ENCODE peak calls at places on chromosomes 6 and 20, in seven cellular contexts. E is activated T-helper 9 cell treated with anti-CD3 and anti-CD28 coated beads, Interleukin-2, amount 50 U/mL, for 16 hours; P is GM20000; C is Peyer's patch; S is mucosa of descending colon; A is omental fat pad; F is H54. N is an unnamed sample.
A peak's percentile ranks its signal among the peaks of the same experiment; 100 is the strongest.

GRCh38 chr20:46699651-46700359 is 9.6 kb upstream of the SLC2A10 start:
- DNase-seq in E (no peak), P (no peak), C (no peak), S (no peak), A (no peak), F (no peak), N (no peak)

GRCh38 chr6:164063346-164063745 is 648.8 kb downstream of the QKI start:
- DNase-seq in E (no peak), P (no peak), C (no peak), S (no peak), A (no peak), F (no peak), N (no peak)

GRCh38 chr20:56634735-56635422 is 5.8 kb downstream of the TFAP2C start:
- DNase-seq in E (no peak), P (no peak), C (no peak), S (no peak), A (no peak), F (no peak), N (no peak)

GRCh38 chr6:46998436-46999017 is 43.6 kb downstream of the ADGRF1 start:
- DNase-seq in E (no peak), P (no peak), C (no peak), S (no peak), A (no peak), F (no peak), N (no peak)

GRCh38 chr6:30067460-30068139 is 602 bp downstream of the PPP1R11 start:
- DNase-seq in E (no peak), P (peak; percentile 82), C (no peak), S (no peak), A (peak; percentile 62), F (no peak), N (no peak)

GRCh38 chr20:44010162-44010704 is 95.6 kb downstream of the TOX2 start:
- DNase-seq in E (no peak), P (no peak), C (no peak), S (no peak), A (no peak), F (no peak), N (no peak)

GRCh38 chr6:127192911-127193503 is 73.7 kb upstream of the RNF146 start:
- DNase-seq in E (no peak), P (no peak), C (no peak), S (no peak), A (no peak), F (no peak), N (no peak)

GRCh38 chr6:83792846-83793245 is 60.3 kb upstream of the RIPPLY2 start:
- DNase-seq in E (no peak), P (no peak), C (no peak), S (no peak), A (no peak), F (no peak), N (no peak)

GRCh38 chr20:42159794-42160193 is 541.6 kb upstream of the CHD6 start:
- DNase-seq in E (no peak), P (no peak), C (no peak), S (no peak), A (no peak), F (no peak), N (no peak)

GRCh38 chr6:170003027-170003426 is 251.6 kb downstream of the ERMARD start:
- DNase-seq in E (no peak), P (no peak), C (no peak), S (no peak), A (no peak), F (no peak), N (no peak)

GRCh38 chr6:111866857-111867256 is 6.4 kb downstream of the FYN start:
- DNase-seq in E (no peak), P (no peak), C (no peak), S (no peak), A (no peak), F (no peak), N (no peak)

GRCh38 chr6:36224918-36225461 is 28.4 kb downstream of the BRPF3 start:
- DNase-seq in E (no peak), P (no peak), C (no peak), S (no peak), A (no peak), F (no peak), N (no peak)

GRCh38 chr6:45438849-45439406 is 61.2 kb upstream of the SUPT3H start:
- DNase-seq in E (no peak), P (no peak), C (no peak), S (no peak), A (no peak), F (no peak), N (no peak)

GRCh38 chr6:158778005-158778527 is 41.1 kb downstream of the EZR start:
- DNase-seq in E (no peak), P (no peak), C (no peak), S (peak; percentile 54), A (no peak), F (no peak), N (no peak)

GRCh38 chr6:167095888-167096287 is 27.0 kb upstream of the CCR6 start:
- DNase-seq in E (no peak), P (no peak), C (no peak), S (no peak), A (no peak), F (no peak), N (no peak)

GRCh38 chr20:31679357-31680285 is 41.9 kb downstream of the COX4I2 start:
- DNase-seq in E (no peak), P (no peak), C (no peak), S (no peak), A (no peak), F (no peak), N (no peak)

GRCh38 chr6:52876056-52876787 is 33.3 kb downstream of the GSTA3 start:
- DNase-seq in E (no peak), P (no peak), C (no peak), S (no peak), A (no peak), F (no peak), N (no peak)

GRCh38 chr20:24746351-24746685 is 202.8 kb upstream of the CST7 start:
- DNase-seq in E (no peak), P (no peak), C (peak; percentile 80), S (peak; percentile 79), A (no peak), F (peak; percentile 94), N (no peak)

GRCh38 chr6:150334790-150335783 is 33.7 kb upstream of the IYD start:
- DNase-seq in E (no peak), P (peak; percentile 43), C (no peak), S (peak; percentile 79), A (no peak), F (peak; percentile 18), N (no peak)

GRCh38 chr6:147262943-147263342 is 58.7 kb downstream of the STXBP5 start:
- DNase-seq in E (no peak), P (no peak), C (no peak), S (no peak), A (no peak), F (no peak), N (no peak)

GRCh38 chr6:132763269-132763668 is 5.6 kb upstream of the VNN2 start:
- DNase-seq in E (no peak), P (peak; percentile 63), C (no peak), S (peak; percentile 37), A (no peak), F (no peak), N (no peak)

GRCh38 chr6:132199343-132199742 is 201.9 kb downstream of the MOXD1 start:
- DNase-seq in E (no peak), P (no peak), C (no peak), S (no peak), A (no peak), F (no peak), N (no peak)

GRCh38 chr20:14992071-14992654 is 654.8 kb upstream of the FLRT3 start:
- DNase-seq in E (no peak), P (no peak), C (no peak), S (no peak), A (no peak), F (no peak), N (no peak)

GRCh38 chr6:28137458-28138020 is 4.1 kb upstream of the ZKSCAN8 start:
- DNase-seq in E (no peak), P (peak; percentile 50), C (no peak), S (no peak), A (no peak), F (no peak), N (no peak)

GRCh38 chr6:125142614-125143013 is 11.0 kb upstream of the TPD52L1 start:
- DNase-seq in E (no peak), P (no peak), C (no peak), S (no peak), A (no peak), F (no peak), N (no peak)

GRCh38 chr6:72825265-72825918 is 203.5 kb downstream of the KCNQ5 start:
- DNase-seq in E (no peak), P (no peak), C (no peak), S (no peak), A (no peak), F (no peak), N (no peak)

GRCh38 chr6:129491436-129491835 is 218.5 kb downstream of the ARHGAP18 start:
- DNase-seq in E (no peak), P (no peak), C (no peak), S (no peak), A (no peak), F (no peak), N (no peak)

GRCh38 chr20:18577942-18578341 is 9.9 kb upstream of the DTD1 start:
- DNase-seq in E (no peak), P (no peak), C (no peak), S (no peak), A (no peak), F (no peak), N (no peak)

GRCh38 chr20:23225407-23226060 is 125.1 kb upstream of the NXT1 start:
- DNase-seq in E (no peak), P (no peak), C (no peak), S (peak; percentile 47), A (peak; percentile 56), F (no peak), N (no peak)